ENCODE peak calls at places on chromosome 16, in six cellular contexts. One of them, this sample, is unnamed.

GRCh38 chr16:17578921-17579876 is 108.4 kb upstream of the XYLT1 start:
- DNase-seq in colonic mucosa: peak; percentile 77
- DNase-seq in lower leg skin: peak; percentile 80
- DNase-seq in activated CD8-positive, alpha-beta T cell treated with anti-CD3 and anti-CD28 coated beads for 36 hours: peak; percentile 71
- DNase-seq in neural progenitor cell: peak; percentile 88
- DNase-seq in fibroblast of the aortic adventitia: peak; percentile 91
- DNase-seq in this sample: peak; percentile 76

GRCh38 chr16:82633964-82634600 is 7.3 kb downstream of the CDH13 start:
- DNase-seq in lower leg skin: no peak
- DNase-seq in fibroblast of the aortic adventitia: peak; percentile 45
- DNase-seq in neural progenitor cell: no peak
- DNase-seq in colonic mucosa: peak; percentile 38
- DNase-seq in activated CD8-positive, alpha-beta T cell treated with anti-CD3 and anti-CD28 coated beads for 36 hours: no peak
- DNase-seq in this sample: no peak

GRCh38 chr16:1003551-1004347 is 22.2 kb downstream of the SOX8 start:
- DNase-seq in neural progenitor cell: no peak
- DNase-seq in colonic mucosa: no peak
- DNase-seq in lower leg skin: no peak
- DNase-seq in fibroblast of the aortic adventitia: no peak
- DNase-seq in activated CD8-positive, alpha-beta T cell treated with anti-CD3 and anti-CD28 coated beads for 36 hours: peak; percentile 73
- DNase-seq in this sample: no peak

GRCh38 chr16:62254847-62255246 is 218.6 kb upstream of the CDH8 start:
- DNase-seq in neural progenitor cell: no peak
- DNase-seq in fibroblast of the aortic adventitia: no peak
- DNase-seq in lower leg skin: no peak
- DNase-seq in activated CD8-positive, alpha-beta T cell treated with anti-CD3 and anti-CD28 coated beads for 36 hours: no peak
- DNase-seq in colonic mucosa: no peak
- DNase-seq in this sample: no peak

GRCh38 chr16:87622756-87623319 is 20.5 kb downstream of the JPH3 start:
- DNase-seq in fibroblast of the aortic adventitia: no peak
- DNase-seq in lower leg skin: no peak
- DNase-seq in colonic mucosa: no peak
- DNase-seq in activated CD8-positive, alpha-beta T cell treated with anti-CD3 and anti-CD28 coated beads for 36 hours: no peak
- DNase-seq in neural progenitor cell: no peak
- DNase-seq in this sample: no peak

GRCh38 chr16:85446846-85447656 is 166.1 kb upstream of the GSE1 start:
- DNase-seq in neural progenitor cell: no peak
- DNase-seq in fibroblast of the aortic adventitia: no peak
- DNase-seq in lower leg skin: no peak
- DNase-seq in colonic mucosa: no peak
- DNase-seq in activated CD8-positive, alpha-beta T cell treated with anti-CD3 and anti-CD28 coated beads for 36 hours: peak; percentile 17
- DNase-seq in this sample: no peak

GRCh38 chr16:75550211-75550662 is 5.8 kb downstream of the TMEM231 start:
- DNase-seq in colonic mucosa: peak; percentile 85
- DNase-seq in activated CD8-positive, alpha-beta T cell treated with anti-CD3 and anti-CD28 coated beads for 36 hours: peak; percentile 47
- DNase-seq in neural progenitor cell: peak; percentile 69
- DNase-seq in fibroblast of the aortic adventitia: peak; percentile 29
- DNase-seq in lower leg skin: peak; percentile 52
- DNase-seq in this sample: no peak

GRCh38 chr16:13904179-13904691 is 15.7 kb upstream of the ERCC4 start:
- DNase-seq in lower leg skin: no peak
- DNase-seq in fibroblast of the aortic adventitia: no peak
- DNase-seq in activated CD8-positive, alpha-beta T cell treated with anti-CD3 and anti-CD28 coated beads for 36 hours: no peak
- DNase-seq in colonic mucosa: no peak
- DNase-seq in neural progenitor cell: no peak
- DNase-seq in this sample: no peak

GRCh38 chr16:30065943-30066881 is 652 bp downstream of the ALDOA start:
- DNase-seq in fibroblast of the aortic adventitia: peak; percentile 59
- DNase-seq in colonic mucosa: peak; percentile 52
- DNase-seq in activated CD8-positive, alpha-beta T cell treated with anti-CD3 and anti-CD28 coated beads for 36 hours: peak; percentile 62
- DNase-seq in neural progenitor cell: peak; percentile 58
- DNase-seq in lower leg skin: no peak
- DNase-seq in this sample: no peak

GRCh38 chr16:87823146-87823929 is 46.0 kb downstream of the SLC7A5 start:
- DNase-seq in colonic mucosa: no peak
- DNase-seq in lower leg skin: no peak
- DNase-seq in activated CD8-positive, alpha-beta T cell treated with anti-CD3 and anti-CD28 coated beads for 36 hours: no peak
- DNase-seq in neural progenitor cell: peak; percentile 52
- DNase-seq in fibroblast of the aortic adventitia: no peak
- DNase-seq in this sample: no peak

GRCh38 chr16:28189237-28189636 is 22.5 kb downstream of the XPO6 start:
- DNase-seq in neural progenitor cell: no peak
- DNase-seq in fibroblast of the aortic adventitia: no peak
- DNase-seq in colonic mucosa: peak; percentile 24
- DNase-seq in activated CD8-positive, alpha-beta T cell treated with anti-CD3 and anti-CD28 coated beads for 36 hours: peak; percentile 55
- DNase-seq in lower leg skin: no peak
- DNase-seq in this sample: no peak

GRCh38 chr16:28196331-28196987 is 15.3 kb downstream of the XPO6 start:
- DNase-seq in lower leg skin: no peak
- DNase-seq in colonic mucosa: no peak
- DNase-seq in fibroblast of the aortic adventitia: no peak
- DNase-seq in neural progenitor cell: no peak
- DNase-seq in activated CD8-positive, alpha-beta T cell treated with anti-CD3 and anti-CD28 coated beads for 36 hours: no peak
- DNase-seq in this sample: no peak

GRCh38 chr16:28191364-28191985 is 20.3 kb downstream of the XPO6 start:
- DNase-seq in activated CD8-positive, alpha-beta T cell treated with anti-CD3 and anti-CD28 coated beads for 36 hours: no peak
- DNase-seq in neural progenitor cell: no peak
- DNase-seq in colonic mucosa: no peak
- DNase-seq in fibroblast of the aortic adventitia: no peak
- DNase-seq in lower leg skin: no peak
- DNase-seq in this sample: no peak

GRCh38 chr16:28195859-28196258 is 15.9 kb downstream of the XPO6 start:
- DNase-seq in fibroblast of the aortic adventitia: no peak
- DNase-seq in activated CD8-positive, alpha-beta T cell treated with anti-CD3 and anti-CD28 coated beads for 36 hours: no peak
- DNase-seq in neural progenitor cell: no peak
- DNase-seq in lower leg skin: no peak
- DNase-seq in colonic mucosa: no peak
- DNase-seq in this sample: no peak

GRCh38 chr16:28193530-28194423 is 18.0 kb downstream of the XPO6 start:
- DNase-seq in colonic mucosa: no peak
- DNase-seq in lower leg skin: no peak
- DNase-seq in neural progenitor cell: no peak
- DNase-seq in activated CD8-positive, alpha-beta T cell treated with anti-CD3 and anti-CD28 coated beads for 36 hours: peak; percentile 77
- DNase-seq in fibroblast of the aortic adventitia: peak; percentile 90
- DNase-seq in this sample: peak; percentile 82
- TF ChIP-seq CTCF in colonic mucosa: no peak
- TF ChIP-seq CTCF in lower leg skin: no peak
- TF ChIP-seq CTCF in neural progenitor cell: no peak
- TF ChIP-seq CTCF in activated CD8-positive, alpha-beta T cell treated with anti-CD3 and anti-CD28 coated beads for 36 hours: no peak
- TF ChIP-seq CTCF in fibroblast of the aortic adventitia: no peak
- TF ChIP-seq CTCF in this sample: no peak

GRCh38 chr16:28192811-28193529 is 18.8 kb downstream of the XPO6 start:
- DNase-seq in colonic mucosa: peak; percentile 28
- DNase-seq in activated CD8-positive, alpha-beta T cell treated with anti-CD3 and anti-CD28 coated beads for 36 hours: peak; percentile 94
- DNase-seq in neural progenitor cell: no peak
- DNase-seq in lower leg skin: no peak
- DNase-seq in fibroblast of the aortic adventitia: no peak
- DNase-seq in this sample: no peak
- TF ChIP-seq CTCF in colonic mucosa: no peak
- TF ChIP-seq CTCF in activated CD8-positive, alpha-beta T cell treated with anti-CD3 and anti-CD28 coated beads for 36 hours: no peak
- TF ChIP-seq CTCF in neural progenitor cell: no peak
- TF ChIP-seq CTCF in lower leg skin: no peak
- TF ChIP-seq CTCF in fibroblast of the aortic adventitia: no peak
- TF ChIP-seq CTCF in this sample: no peak

DNA sequence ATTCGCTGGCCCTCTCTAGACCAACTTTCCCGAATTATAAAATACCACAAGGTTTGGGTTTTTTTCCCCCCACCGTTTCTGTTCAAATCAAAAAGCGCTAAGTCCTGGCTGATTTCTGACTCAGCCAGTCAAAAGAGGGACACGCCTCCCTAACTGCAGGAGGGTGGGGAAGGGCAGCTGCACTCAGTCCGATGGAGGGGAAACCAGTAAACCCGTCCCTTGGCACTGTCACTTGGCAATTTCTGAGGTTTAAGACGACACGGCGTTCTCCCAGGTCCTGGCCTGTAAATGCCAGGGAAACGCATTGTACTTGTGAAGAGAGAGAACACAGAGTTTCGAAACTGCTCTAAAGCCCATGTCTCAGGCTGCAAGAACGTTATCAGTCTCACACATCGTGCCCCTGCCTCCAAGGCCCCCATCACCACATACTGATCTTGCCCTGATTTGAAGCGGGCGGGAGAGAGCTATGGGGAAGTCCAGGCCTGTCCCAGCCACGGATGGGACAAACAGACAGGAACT is 57.9 kb downstream of the ZFHX3 start:
- DNase-seq in lower leg skin: peak; percentile 92
- DNase-seq in fibroblast of the aortic adventitia: peak; percentile 80
- DNase-seq in neural progenitor cell: peak; percentile 45
- DNase-seq in activated CD8-positive, alpha-beta T cell treated with anti-CD3 and anti-CD28 coated beads for 36 hours: no peak
- DNase-seq in colonic mucosa: peak; percentile 69
- DNase-seq in this sample: peak; percentile 27
- TF ChIP-seq CTCF in lower leg skin: no peak
- TF ChIP-seq CTCF in fibroblast of the aortic adventitia: no peak
- TF ChIP-seq CTCF in neural progenitor cell: no peak
- TF ChIP-seq CTCF in activated CD8-positive, alpha-beta T cell treated with anti-CD3 and anti-CD28 coated beads for 36 hours: no peak
- TF ChIP-seq CTCF in colonic mucosa: no peak
- TF ChIP-seq CTCF in this sample: no peak

GRCh38 chr16:89599902-89600301 is 13.5 kb upstream of the DPEP1 start:
- DNase-seq in colonic mucosa: no peak
- DNase-seq in fibroblast of the aortic adventitia: no peak
- DNase-seq in neural progenitor cell: no peak
- DNase-seq in lower leg skin: no peak
- DNase-seq in activated CD8-positive, alpha-beta T cell treated with anti-CD3 and anti-CD28 coated beads for 36 hours: no peak
- DNase-seq in this sample: no peak

GRCh38 chr16:89598199-89598598 is 15.2 kb upstream of the DPEP1 start:
- DNase-seq in lower leg skin: no peak
- DNase-seq in activated CD8-positive, alpha-beta T cell treated with anti-CD3 and anti-CD28 coated beads for 36 hours: peak; percentile 45
- DNase-seq in colonic mucosa: no peak
- DNase-seq in fibroblast of the aortic adventitia: peak; percentile 37
- DNase-seq in neural progenitor cell: no peak
- DNase-seq in this sample: no peak

GRCh38 chr16:89600427-89600826 is 13.0 kb upstream of the DPEP1 start:
- DNase-seq in fibroblast of the aortic adventitia: no peak
- DNase-seq in lower leg skin: no peak
- DNase-seq in neural progenitor cell: no peak
- DNase-seq in colonic mucosa: no peak
- DNase-seq in activated CD8-positive, alpha-beta T cell treated with anti-CD3 and anti-CD28 coated beads for 36 hours: no peak
- DNase-seq in this sample: no peak

GRCh38 chr16:89600956-89601355 is 12.5 kb upstream of the DPEP1 start:
- DNase-seq in activated CD8-positive, alpha-beta T cell treated with anti-CD3 and anti-CD28 coated beads for 36 hours: no peak
- DNase-seq in colonic mucosa: no peak
- DNase-seq in neural progenitor cell: no peak
- DNase-seq in lower leg skin: no peak
- DNase-seq in fibroblast of the aortic adventitia: no peak
- DNase-seq in this sample: no peak

DNA sequence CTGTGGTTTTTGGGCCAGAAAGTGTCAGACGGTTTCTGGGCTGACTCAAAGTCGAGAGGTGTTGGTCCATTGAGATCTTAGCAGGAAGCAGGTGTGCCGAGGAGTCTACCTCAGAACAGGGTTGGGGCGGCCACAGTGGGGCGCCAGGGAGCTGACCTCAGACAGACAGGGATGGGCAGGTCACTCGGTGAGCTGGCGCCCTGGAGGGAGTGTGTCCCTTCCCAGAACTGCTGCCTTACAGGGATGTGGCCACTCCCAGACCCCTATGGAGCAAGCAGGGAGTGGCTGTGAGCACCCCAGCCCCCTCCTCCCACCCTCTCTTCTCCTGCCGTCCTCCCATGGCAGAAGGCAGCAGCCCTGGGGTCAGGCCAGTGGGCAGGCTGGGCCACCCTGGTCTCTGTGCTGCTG is 14.0 kb upstream of the DPEP1 start:
- DNase-seq in lower leg skin: no peak
- DNase-seq in activated CD8-positive, alpha-beta T cell treated with anti-CD3 and anti-CD28 coated beads for 36 hours: peak; percentile 75
- DNase-seq in colonic mucosa: peak; percentile 53
- DNase-seq in neural progenitor cell: peak; percentile 66
- DNase-seq in fibroblast of the aortic adventitia: no peak
- DNase-seq in this sample: no peak
- TF ChIP-seq CTCF in lower leg skin: no peak
- TF ChIP-seq CTCF in activated CD8-positive, alpha-beta T cell treated with anti-CD3 and anti-CD28 coated beads for 36 hours: peak; percentile 44
- TF ChIP-seq CTCF in colonic mucosa: peak; percentile 24
- TF ChIP-seq CTCF in neural progenitor cell: peak; percentile 59
- TF ChIP-seq CTCF in fibroblast of the aortic adventitia: peak; percentile 35
- TF ChIP-seq CTCF in this sample: peak; percentile 23

GRCh38 chr16:4936991-4937781 is at the start of gene PPL:
- DNase-seq in colonic mucosa: peak; percentile 96
- DNase-seq in fibroblast of the aortic adventitia: no peak
- DNase-seq in neural progenitor cell: peak; percentile 90
- DNase-seq in activated CD8-positive, alpha-beta T cell treated with anti-CD3 and anti-CD28 coated beads for 36 hours: peak; percentile 20
- DNase-seq in lower leg skin: peak; percentile 73
- DNase-seq in this sample: no peak

GRCh38 chr16:4942481-4942880 is 5.5 kb upstream of the PPL start:
- DNase-seq in neural progenitor cell: no peak
- DNase-seq in lower leg skin: no peak
- DNase-seq in colonic mucosa: no peak
- DNase-seq in fibroblast of the aortic adventitia: no peak
- DNase-seq in activated CD8-positive, alpha-beta T cell treated with anti-CD3 and anti-CD28 coated beads for 36 hours: no peak
- DNase-seq in this sample: no peak

GRCh38 chr16:4938683-4939030 is 1.7 kb upstream of the PPL start:
- DNase-seq in activated CD8-positive, alpha-beta T cell treated with anti-CD3 and anti-CD28 coated beads for 36 hours: no peak
- DNase-seq in lower leg skin: no peak
- DNase-seq in neural progenitor cell: no peak
- DNase-seq in colonic mucosa: no peak
- DNase-seq in fibroblast of the aortic adventitia: peak; percentile 50
- DNase-seq in this sample: no peak

GRCh38 chr16:4937782-4938682 is 1.1 kb upstream of the PPL start:
- DNase-seq in activated CD8-positive, alpha-beta T cell treated with anti-CD3 and anti-CD28 coated beads for 36 hours: no peak
- DNase-seq in lower leg skin: no peak
- DNase-seq in fibroblast of the aortic adventitia: no peak
- DNase-seq in colonic mucosa: peak; percentile 60
- DNase-seq in neural progenitor cell: no peak
- DNase-seq in this sample: no peak

DNA sequence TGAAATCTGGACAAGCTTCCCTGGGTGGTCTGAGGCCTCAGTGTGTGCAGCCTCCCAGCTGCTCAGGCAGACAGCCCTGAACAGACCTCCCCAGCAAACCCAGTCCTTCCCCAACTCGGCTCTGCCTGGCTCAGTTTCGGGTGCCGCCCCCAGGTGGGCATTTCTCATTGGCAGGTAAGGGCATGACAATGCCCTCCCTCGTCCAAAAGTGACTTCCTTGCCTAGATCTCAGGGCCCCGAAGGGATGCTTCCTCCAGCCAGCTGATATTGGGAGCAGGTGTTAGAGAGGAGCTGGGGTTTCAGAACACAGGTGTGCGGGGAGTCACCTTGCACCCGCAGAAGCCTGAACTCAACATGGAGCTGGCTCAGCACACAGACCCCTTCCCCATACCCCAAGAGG is 3.8 kb upstream of the PPL start:
- DNase-seq in neural progenitor cell: no peak
- DNase-seq in fibroblast of the aortic adventitia: no peak
- DNase-seq in lower leg skin: no peak
- DNase-seq in activated CD8-positive, alpha-beta T cell treated with anti-CD3 and anti-CD28 coated beads for 36 hours: no peak
- DNase-seq in colonic mucosa: no peak
- DNase-seq in this sample: no peak
- TF ChIP-seq CTCF in neural progenitor cell: no peak
- TF ChIP-seq CTCF in fibroblast of the aortic adventitia: no peak
- TF ChIP-seq CTCF in lower leg skin: no peak
- TF ChIP-seq CTCF in activated CD8-positive, alpha-beta T cell treated with anti-CD3 and anti-CD28 coated beads for 36 hours: no peak
- TF ChIP-seq CTCF in colonic mucosa: no peak
- TF ChIP-seq CTCF in this sample: no peak

GRCh38 chr16:25014500-25015147 is 545 bp downstream of the ARHGAP17 start:
- DNase-seq in lower leg skin: no peak
- DNase-seq in colonic mucosa: peak; percentile 63
- DNase-seq in fibroblast of the aortic adventitia: peak; percentile 64
- DNase-seq in activated CD8-positive, alpha-beta T cell treated with anti-CD3 and anti-CD28 coated beads for 36 hours: peak; percentile 29
- DNase-seq in neural progenitor cell: peak; percentile 77
- DNase-seq in this sample: no peak
- TF ChIP-seq CTCF in lower leg skin: no peak
- TF ChIP-seq CTCF in colonic mucosa: no peak
- TF ChIP-seq CTCF in fibroblast of the aortic adventitia: peak; percentile 5
- TF ChIP-seq CTCF in activated CD8-positive, alpha-beta T cell treated with anti-CD3 and anti-CD28 coated beads for 36 hours: no peak
- TF ChIP-seq CTCF in neural progenitor cell: no peak
- TF ChIP-seq CTCF in this sample: no peak